ENCODE peak calls at places on chromosomes 12 and 14, in ten cellular contexts. C is transverse colon, N is adrenal gland, R is HCT116, F is uterus, O is ovary, U is right lobe of liver, J is sigmoid colon, A is stomach, K is IMR-90. B is an unnamed sample. For H3K4me1, the result is how much of the 10 kb centered on the place peaks cover.

GRCh38 chr12:27777141-27777540 is 2.9 kb upstream of the KLHL42 start:
- DNase-seq in C (no peak), N (no peak), R (no peak), F (no peak), O (no peak), U (no peak), J (no peak), A (no peak), K (no peak), B (no peak)

GRCh38 chr12:11804130-11804529 is 154.7 kb downstream of the ETV6 start:
- DNase-seq in C (no peak), N (no peak), R (no peak), F (no peak), O (no peak), U (no peak), J (no peak), A (no peak), K (no peak), B (no peak)

GRCh38 chr14:24735984-24736630 is 102.1 kb upstream of the GZMB start:
- DNase-seq in C (no peak), N (no peak), R (no peak), F (no peak), O (no peak), U (no peak), J (no peak), A (no peak), K (no peak), B (no peak)

GRCh38 chr14:54374117-54374884 is 22.5 kb upstream of the CDKN3 start:
- DNase-seq in C (no peak), N (no peak), R (no peak), F (no peak), O (no peak), U (no peak), J (no peak), A (no peak), K (peak), B (no peak)

GRCh38 chr14:85125331-85125730 is 404.6 kb upstream of the FLRT2 start:
- DNase-seq in C (no peak), N (no peak), R (no peak), F (no peak), O (no peak), U (no peak), J (no peak), A (no peak), K (no peak), B (no peak)

GRCh38 chr12:128025856-128026255 is 241.1 kb upstream of the TMEM132C start:
- DNase-seq in C (peak), N (no peak), R (no peak), F (no peak), O (no peak), U (no peak), J (no peak), A (no peak), K (no peak), B (peak)

GRCh38 chr14:23114120-23114458 is 5.0 kb downstream of the CEBPE start:
- DNase-seq in C (no peak), N (no peak), R (no peak), F (no peak), O (no peak), U (no peak), J (peak), A (no peak), K (no peak), B (no peak)

GRCh38 chr14:38042356-38042755 is 165.3 kb upstream of the SSTR1 start:
- DNase-seq in C (no peak), N (peak), R (peak), F (no peak), O (no peak), U (no peak), J (no peak), A (no peak), K (peak), B (no peak)

GRCh38 chr12:4274396-4274959 is 916 bp downstream of the CCND2 start:
- DNase-seq in C (no peak), N (peak), R (no peak), F (no peak), O (no peak), U (no peak), J (peak), A (no peak), K (no peak), B (peak)

GRCh38 chr12:21456291-21456780 is 18.9 kb downstream of the PYROXD1 start:
- DNase-seq in C (no peak), N (no peak), R (no peak), F (no peak), O (no peak), U (no peak), J (no peak), A (no peak), K (no peak), B (no peak)

GRCh38 chr12:51401900-51402299 is 10.7 kb upstream of the GALNT6 start:
- DNase-seq in C (no peak), N (no peak), R (no peak), F (no peak), O (no peak), U (no peak), J (no peak), A (no peak), K (no peak), B (no peak)

GRCh38 chr12:96578526-96579125 is 89.2 kb downstream of the CFAP54 start:
- DNase-seq in C (no peak), N (no peak), R (peak), F (no peak), O (no peak), U (no peak), J (no peak), A (no peak), K (peak), B (no peak)

GRCh38 chr12:104591272-104591940 is 134.7 kb downstream of the CHST11 start:
- DNase-seq in C (no peak), N (no peak), R (no peak), F (no peak), O (no peak), U (no peak), J (no peak), A (no peak), K (no peak), B (no peak)

GRCh38 chr14:38430522-38430921 is 174.6 kb upstream of the CLEC14A start:
- DNase-seq in C (no peak), N (no peak), R (no peak), F (no peak), O (no peak), U (no peak), J (no peak), A (no peak), K (no peak), B (no peak)

GRCh38 chr14:103016071-103016470 is 41.3 kb downstream of the CDC42BPB start:
- DNase-seq in C (no peak), N (peak), R (no peak), F (no peak), O (no peak), U (no peak), J (no peak), A (no peak), K (no peak), B (no peak)

GRCh38 chr12:39236994-39237393 is 205.9 kb downstream of the KIF21A start:
- DNase-seq in C (no peak), N (no peak), R (no peak), F (no peak), O (no peak), U (no peak), J (no peak), A (no peak), K (no peak), B (no peak)

GRCh38 chr12:106108187-106108816 is 30.5 kb downstream of the NUAK1 start:
- DNase-seq in C (peak), N (no peak), R (no peak), F (no peak), O (no peak), U (no peak), J (peak), A (no peak), K (peak), B (no peak)

GRCh38 chr12:109772622-109773321 is 59.1 kb downstream of the FAM222A start:
- DNase-seq in C (no peak), N (no peak), R (no peak), F (no peak), O (no peak), U (peak), J (peak), A (no peak), K (no peak), B (no peak)

GRCh38 chr12:981176-981828 is 9.7 kb upstream of the ERC1 start:
- DNase-seq in C (no peak), N (no peak), R (no peak), F (no peak), O (no peak), U (no peak), J (no peak), A (no peak), K (no peak), B (no peak)

GRCh38 chr12:100375023-100375737 is 18.3 kb downstream of the SLC17A8 start:
- DNase-seq in C (peak), N (peak), R (no peak), F (peak), O (peak), U (no peak), J (peak), A (peak), K (peak), B (no peak)

GRCh38 chr12:43131304-43131703 is 420.7 kb downstream of the ADAMTS20 start:
- DNase-seq in C (no peak), N (no peak), R (no peak), F (no peak), O (no peak), U (no peak), J (no peak), A (no peak), K (no peak), B (no peak)

GRCh38 chr14:46973295-46973694 is 321.7 kb upstream of the RPL10L start:
- DNase-seq in C (no peak), N (no peak), R (no peak), F (no peak), O (no peak), U (no peak), J (no peak), A (no peak), K (no peak), B (no peak)

GRCh38 chr12:114662512-114663177 is 21.3 kb downstream of the TBX3 start:
- DNase-seq in C (peak), N (peak), R (peak), F (peak), O (peak), U (no peak), J (peak), A (peak), K (peak), B (peak)

GRCh38 chr12:124516850-124517249 is 50.6 kb downstream of the NCOR2 start:
- DNase-seq in C (no peak), N (no peak), R (no peak), F (no peak), O (no peak), U (no peak), J (no peak), A (no peak), K (no peak), B (no peak)

GRCh38 chr14:76920572-76921175 is 94.5 kb downstream of the LRRC74A start:
- DNase-seq in C (no peak), N (no peak), R (no peak), F (no peak), O (no peak), U (no peak), J (no peak), A (no peak), K (no peak), B (no peak)

GRCh38 chr12:14873440-14874185 is 12.0 kb downstream of the MGP start:
- DNase-seq in C (no peak), N (no peak), R (no peak), F (no peak), O (no peak), U (no peak), J (no peak), A (no peak), K (peak), B (no peak)

GRCh38 chr12:62922539-62922938 is 12.4 kb downstream of the PPM1H start:
- DNase-seq in C (no peak), N (no peak), R (no peak), F (no peak), O (no peak), U (no peak), J (no peak), A (no peak), K (no peak), B (no peak)

GRCh38 chr12:66120477-66120876 is 10.1 kb downstream of the LLPH start:
- DNase-seq in C (no peak), N (no peak), R (no peak), F (no peak), O (no peak), U (no peak), J (no peak), A (no peak), K (no peak), B (no peak)

GRCh38 chr12:48965447-48965846 is 6.1 kb downstream of the WNT10B start:
- DNase-seq in C (no peak), N (no peak), R (no peak), F (no peak), O (no peak), U (no peak), J (no peak), A (no peak), K (peak), B (no peak)

GRCh38 chr14:75489480-75489837 is 32.8 kb upstream of the BATF start:
- DNase-seq in C (no peak), N (no peak), R (no peak), F (no peak), O (no peak), U (no peak), J (no peak), A (no peak), K (no peak), B (no peak)

GRCh38 chr14:53683229-53683628 is 273.4 kb downstream of the BMP4 start:
- DNase-seq in C (no peak), N (no peak), R (no peak), F (no peak), O (no peak), U (no peak), J (no peak), A (no peak), K (no peak), B (no peak)

GRCh38 chr12:116520801-116521471 is 38.2 kb upstream of the MAP1LC3B2 start:
- DNase-seq in C (no peak), N (no peak), R (no peak), F (no peak), O (no peak), U (no peak), J (no peak), A (no peak), K (peak), B (no peak)

GRCh38 chr12:119036878-119037493 is 55.6 kb downstream of the SRRM4 start:
- DNase-seq in C (peak), N (peak), R (no peak), F (no peak), O (no peak), U (no peak), J (no peak), A (peak), K (no peak), B (no peak)

GRCh38 chr14:59849371-59850130 is 21.0 kb downstream of the RTN1 start:
- DNase-seq in C (no peak), N (no peak), R (no peak), F (no peak), O (no peak), U (no peak), J (no peak), A (no peak), K (no peak), B (no peak)

GRCh38 chr12:2009623-2010022 is 5.4 kb upstream of the DCP1B start:
- DNase-seq in C (no peak), N (no peak), R (no peak), F (no peak), O (no peak), U (no peak), J (no peak), A (no peak), K (no peak), B (no peak)

GRCh38 chr12:51869931-51870330 is 18.0 kb upstream of the ANKRD33 start:
- DNase-seq in C (no peak), N (no peak), R (no peak), F (no peak), O (no peak), U (peak), J (no peak), A (no peak), K (no peak), B (no peak)

GRCh38 chr14:33805593-33805992 is 145.3 kb downstream of the EGLN3 start:
- DNase-seq in C (no peak), N (no peak), R (no peak), F (no peak), O (no peak), U (no peak), J (no peak), A (no peak), K (no peak), B (no peak)

GRCh38 chr12:75481013-75481705 is 604 bp downstream of the GLIPR1 start:
- DNase-seq in C (no peak), N (no peak), R (no peak), F (no peak), O (no peak), U (no peak), J (no peak), A (no peak), K (no peak), B (no peak)

GRCh38 chr12:75480469-75480949 is at the start of gene GLIPR1:
- DNase-seq in C (peak), N (peak), R (no peak), F (peak), O (peak), U (peak), J (peak), A (peak), K (peak), B (no peak)

GRCh38 chr12:75482636-75483035 is 2.1 kb downstream of the GLIPR1 start:
- DNase-seq in C (no peak), N (no peak), R (no peak), F (no peak), O (no peak), U (no peak), J (no peak), A (no peak), K (no peak), B (peak)

GRCh38 chr12:75483411-75483810 is 2.9 kb downstream of the GLIPR1 start:
- DNase-seq in C (no peak), N (no peak), R (no peak), F (peak), O (no peak), U (no peak), J (no peak), A (no peak), K (no peak), B (no peak)

DNA sequence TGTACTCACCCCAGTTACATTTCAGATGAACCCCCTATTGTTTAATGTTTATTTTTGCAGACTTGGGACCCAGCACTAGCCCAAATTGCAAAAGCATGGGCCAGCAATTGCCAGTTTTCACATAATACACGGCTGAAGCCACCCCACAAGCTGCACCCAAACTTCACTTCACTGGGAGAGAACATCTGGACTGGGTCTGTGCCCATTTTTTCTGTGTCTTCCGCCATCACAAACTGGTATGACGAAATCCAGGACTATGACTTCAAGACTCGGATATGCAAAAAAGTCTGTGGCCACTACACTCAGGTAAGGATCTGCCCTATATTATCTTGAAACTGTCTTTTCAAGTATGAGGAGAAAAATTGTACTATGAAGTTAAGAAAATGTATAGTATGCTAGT is 1.2 kb downstream of the GLIPR1 start:
- DNase-seq in C (peak), N (no peak), R (no peak), F (peak), O (no peak), U (no peak), J (no peak), A (no peak), K (peak), B (no peak)
- H3K4me1 ChIP-seq in C (under half), N (under half), R (under half), F (under half), O (under half), U (under half), J (under half), A (under half), K (under half), B (under half)

GRCh38 chr14:100238419-100239199 is at the start of gene YY1:
- DNase-seq in C (peak), N (peak), R (peak), F (peak), O (peak), U (peak), J (peak), A (peak), K (peak), B (peak)

GRCh38 chr14:100239200-100239839 is 376 bp downstream of the YY1 start:
- DNase-seq in C (peak), N (peak), R (no peak), F (peak), O (peak), U (peak), J (peak), A (no peak), K (no peak), B (no peak)

GRCh38 chr14:100240725-100241032 is 1.7 kb downstream of the YY1 start:
- DNase-seq in C (no peak), N (no peak), R (no peak), F (no peak), O (no peak), U (no peak), J (no peak), A (no peak), K (no peak), B (no peak)

GRCh38 chr14:100241279-100241678 is 2.3 kb downstream of the YY1 start:
- DNase-seq in C (no peak), N (no peak), R (no peak), F (no peak), O (no peak), U (no peak), J (no peak), A (no peak), K (no peak), B (no peak)

DNA sequence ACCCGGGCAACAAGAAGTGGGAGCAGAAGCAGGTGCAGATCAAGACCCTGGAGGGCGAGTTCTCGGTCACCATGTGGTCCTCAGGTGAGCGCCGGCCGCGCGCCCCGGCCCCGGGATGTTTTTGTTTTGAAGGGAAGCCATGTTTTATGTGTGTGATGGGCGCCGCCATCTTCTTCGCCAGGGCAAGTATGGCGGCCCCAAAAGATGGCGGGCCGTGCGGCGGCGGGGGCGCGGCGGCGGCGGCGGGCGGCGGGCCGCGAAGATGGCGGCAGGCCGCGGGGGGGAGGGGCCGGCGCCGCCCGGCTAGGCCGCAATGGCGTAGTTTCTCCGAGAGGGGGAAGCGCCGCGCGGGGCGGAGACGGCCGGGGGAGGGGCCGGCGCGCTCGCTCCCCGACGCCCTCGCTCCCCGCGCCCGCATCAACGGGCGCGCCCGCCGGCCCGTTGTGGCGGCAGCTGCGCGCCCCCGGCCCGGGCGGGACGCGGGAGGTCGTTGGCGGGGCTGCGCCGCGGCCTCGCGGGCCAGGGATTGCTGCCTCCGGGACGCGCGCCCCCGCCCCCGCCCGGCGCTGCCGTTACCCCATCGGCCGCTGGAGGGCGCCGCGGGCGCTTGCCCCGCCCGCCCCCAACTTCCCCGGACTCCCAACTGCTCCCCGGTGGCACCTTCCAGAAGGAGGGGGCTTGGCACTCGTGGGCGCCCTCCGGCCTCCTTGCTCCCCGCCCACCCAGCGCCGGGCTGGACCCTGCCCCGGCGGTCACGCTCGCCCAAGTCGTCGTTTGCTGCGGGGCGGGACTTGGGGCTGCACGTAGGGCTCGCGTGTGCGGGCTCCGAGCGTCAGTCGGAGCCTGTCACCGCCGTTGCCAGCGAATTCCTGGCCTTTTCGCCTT is 1.1 kb downstream of the YY1 start:
- DNase-seq in C (peak), N (peak), R (peak), F (peak), O (peak), U (peak), J (peak), A (peak), K (peak), B (peak)
- TF ChIP-seq POLR2A in C (peak), N (peak), R (no peak), F (peak), O (peak), U (peak), J (peak), A (no peak), K (peak), B (peak)

DNA sequence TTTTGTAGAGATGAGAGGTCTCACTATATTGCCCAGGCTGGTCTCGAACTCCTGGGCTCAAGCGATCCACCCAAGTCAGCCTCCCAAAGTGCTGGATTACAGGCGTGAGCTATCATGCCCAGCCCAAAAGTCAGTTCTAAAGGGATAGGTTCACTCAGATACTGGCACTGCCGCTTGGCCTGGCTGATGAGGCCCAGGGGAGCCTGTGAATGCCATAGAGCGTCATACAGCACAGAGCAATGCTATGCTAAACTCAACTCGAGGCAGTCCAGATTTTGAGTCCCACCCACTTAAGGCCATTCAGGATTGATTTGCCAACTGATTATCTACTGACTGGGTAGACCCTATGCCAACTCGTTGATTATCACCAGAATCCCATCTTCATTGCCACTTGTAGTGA is 179.4 kb downstream of the ESR2 start:
- DNase-seq in C (no peak), N (no peak), R (no peak), F (no peak), O (no peak), U (no peak), J (no peak), A (no peak), K (no peak), B (no peak)
- H3K4me1 ChIP-seq in C (under half), N (under half), R (under half), F (under half), O (under half), U (under half), J (under half), A (under half), K (under half), B (under half)

GRCh38 chr14:105840266-105841021 is 314.1 kb downstream of the TMEM121 start:
- DNase-seq in C (no peak), N (no peak), R (no peak), F (no peak), O (no peak), U (no peak), J (peak), A (no peak), K (no peak), B (peak)
- TF ChIP-seq POLR2A in C (no peak), N (no peak), R (no peak), F (no peak), O (no peak), U (no peak), J (no peak), A (no peak), K (no peak), B (no peak)

B was measured in Peyer's patch.